ENCODE peak calls at places on chromosomes 2 and 18, in seven cellular contexts. Q, L, O, B, F, Z and T are unnamed samples.

GRCh38 chr2:7007846-7008741 is 90.9 kb downstream of the RNF144A start:
- DNase-seq in B (peak), L (peak), Q (no peak), Z (peak), O (no peak), F (no peak), T (no peak)

GRCh38 chr2:25132693-25133092 is 35.7 kb downstream of the POMC start:
- DNase-seq in L (no peak), F (no peak), O (no peak), Q (no peak), Z (no peak), B (no peak), T (no peak)

GRCh38 chr2:151363709-151364108 is 6.3 kb downstream of the TNFAIP6 start:
- DNase-seq in F (no peak), Z (no peak), B (no peak), O (no peak), Q (no peak), L (peak), T (no peak)

GRCh38 chr18:44518091-44518490 is 162.6 kb upstream of the SETBP1 start:
- DNase-seq in O (no peak), B (no peak), L (no peak), Q (no peak), F (no peak), Z (no peak), T (no peak)

GRCh38 chr18:70499218-70499691 is 210.4 kb downstream of the SOCS6 start:
- DNase-seq in O (no peak), Z (no peak), B (no peak), L (no peak), Q (no peak), F (no peak), T (no peak)

GRCh38 chr18:68035709-68036522 is 519.4 kb upstream of the DSEL start:
- DNase-seq in L (no peak), O (no peak), Q (no peak), Z (no peak), F (no peak), B (no peak), T (no peak)

GRCh38 chr2:73487112-73487657 is 101.5 kb downstream of the ALMS1 start:
- DNase-seq in Z (peak), Q (no peak), F (no peak), O (no peak), B (no peak), L (no peak), T (no peak)

GRCh38 chr2:70367722-70368323 is 66.0 kb upstream of the FAM136A start:
- DNase-seq in Q (no peak), B (no peak), Z (peak), F (no peak), L (peak), O (no peak), T (no peak)

GRCh38 chr18:75201936-75202335 is 7.0 kb downstream of the PTGR3 start:
- DNase-seq in F (no peak), L (no peak), Z (no peak), O (no peak), Q (no peak), B (no peak), T (no peak)

GRCh38 chr2:114038710-114039109 is 148.8 kb downstream of the ACTR3 start:
- DNase-seq in O (no peak), F (no peak), Z (no peak), Q (no peak), B (no peak), L (no peak), T (no peak)

GRCh38 chr2:130354135-130354420 is 1.8 kb upstream of the PTPN18 start:
- DNase-seq in Q (no peak), F (no peak), O (no peak), Z (no peak), B (no peak), L (no peak), T (no peak)

GRCh38 chr18:37566479-37567060 is 972 bp upstream of the CELF4 start:
- DNase-seq in Q (no peak), L (no peak), B (no peak), F (no peak), Z (no peak), O (no peak), T (no peak)

GRCh38 chr2:239106314-239106908 is 258.5 kb downstream of the TWIST2 start:
- DNase-seq in L (peak), Z (no peak), B (peak), Q (no peak), F (no peak), O (no peak), T (peak)

GRCh38 chr2:241810304-241811208 is 1.6 kb downstream of the NEU4 start:
- DNase-seq in Q (no peak), Z (peak), F (no peak), O (no peak), L (no peak), B (no peak), T (no peak)

GRCh38 chr18:43760010-43760409 is 482.7 kb upstream of the SYT4 start:
- DNase-seq in F (no peak), O (no peak), L (no peak), Q (no peak), Z (no peak), B (no peak), T (no peak)

GRCh38 chr2:41966431-41966893 is 81.4 kb upstream of the PKDCC start:
- DNase-seq in B (peak), F (no peak), Q (no peak), L (peak), O (no peak), Z (peak), T (no peak)

GRCh38 chr2:231666171-231667095 is 41.9 kb upstream of the PTMA start:
- DNase-seq in Z (peak), O (no peak), L (no peak), B (peak), Q (no peak), F (no peak), T (peak)

GRCh38 chr2:183063083-183063482 is 15.5 kb upstream of the DUSP19 start:
- DNase-seq in B (peak), Z (no peak), F (no peak), O (no peak), Q (no peak), L (peak), T (no peak)

GRCh38 chr2:149808556-149808955 is 221.0 kb upstream of the MMADHC start:
- DNase-seq in O (no peak), Q (no peak), F (no peak), B (no peak), Z (no peak), L (no peak), T (no peak)

GRCh38 chr2:191927319-191927867 is 80.5 kb upstream of the CAVIN2 start:
- DNase-seq in B (peak), Q (no peak), O (no peak), L (peak), F (no peak), Z (no peak), T (no peak)

GRCh38 chr18:12256946-12257345 is 2.8 kb downstream of the CIDEA start:
- DNase-seq in B (peak), F (no peak), Z (no peak), L (no peak), O (no peak), Q (no peak), T (no peak)

GRCh38 chr2:67037655-67038054 is 359.5 kb upstream of the ETAA1 start:
- DNase-seq in O (no peak), L (no peak), Z (no peak), Q (no peak), F (no peak), B (no peak), T (peak)

GRCh38 chr2:66602341-66602740 is 167.4 kb downstream of the MEIS1 start:
- DNase-seq in L (no peak), O (no peak), F (no peak), Q (no peak), B (no peak), Z (no peak), T (no peak)

GRCh38 chr2:225889452-225889851 is 489.9 kb downstream of the NYAP2 start:
- DNase-seq in L (peak), B (peak), O (no peak), F (no peak), Z (no peak), Q (no peak), T (peak)

GRCh38 chr2:222142027-222142426 is 156.8 kb downstream of the PAX3 start:
- DNase-seq in L (no peak), F (no peak), B (no peak), Z (no peak), O (no peak), Q (no peak), T (no peak)

GRCh38 chr2:26532301-26533250 is 54.7 kb upstream of the OTOF start:
- DNase-seq in B (no peak), Z (no peak), L (no peak), Q (no peak), O (no peak), F (no peak), T (no peak)

GRCh38 chr18:51417643-51418483 is 220.4 kb upstream of the MEX3C start:
- DNase-seq in Z (no peak), Q (no peak), O (no peak), B (no peak), F (no peak), L (no peak), T (no peak)

GRCh38 chr2:5759949-5760348 is 67.8 kb downstream of the SOX11 start:
- DNase-seq in L (no peak), F (no peak), Z (no peak), B (no peak), O (no peak), Q (no peak), T (no peak)

GRCh38 chr2:189236066-189236465 is 56.5 kb upstream of the COL5A2 start:
- DNase-seq in Q (no peak), F (no peak), L (no peak), Z (no peak), B (peak), O (no peak), T (no peak)

GRCh38 chr2:62443886-62444285 is 62.1 kb downstream of the TMEM17 start:
- DNase-seq in L (peak), O (no peak), Z (no peak), B (no peak), F (no peak), Q (no peak), T (peak)

GRCh38 chr18:7885763-7886295 is 318.7 kb downstream of the PTPRM start:
- DNase-seq in Q (no peak), L (peak), F (no peak), O (no peak), Z (no peak), B (no peak), T (no peak)

GRCh38 chr2:64354857-64355680 is 98.9 kb upstream of the LGALSL start:
- DNase-seq in B (peak), F (no peak), O (no peak), L (no peak), Z (no peak), Q (no peak), T (no peak)

GRCh38 chr2:148244593-148245292 is 223.9 kb downstream of the MBD5 start:
- DNase-seq in B (peak), F (no peak), L (no peak), Z (no peak), O (no peak), Q (no peak), T (no peak)

GRCh38 chr2:69033427-69034095 is 20.6 kb downstream of the ANTXR1 start:
- DNase-seq in B (no peak), Q (no peak), Z (no peak), O (no peak), L (no peak), F (no peak), T (no peak)

GRCh38 chr18:32435631-32436500 is 34.8 kb downstream of the GAREM1 start:
- DNase-seq in L (no peak), F (no peak), O (no peak), Z (no peak), B (no peak), Q (no peak), T (no peak)

GRCh38 chr2:106113362-106113971 is 80.6 kb downstream of the UXS1 start:
- DNase-seq in F (no peak), Z (no peak), B (no peak), Q (no peak), L (no peak), O (no peak), T (peak)

GRCh38 chr2:240255811-240256703 is 115.6 kb upstream of the OTOS start:
- DNase-seq in Z (no peak), F (no peak), B (no peak), L (no peak), Q (no peak), O (no peak), T (peak)

GRCh38 chr2:232890896-232891601 is 21.0 kb downstream of the SNORC start:
- DNase-seq in Q (no peak), F (no peak), O (no peak), Z (peak), B (no peak), L (no peak), T (no peak)